ENCODE peak calls at places on chromosome 11, in six cellular contexts. G is fibroblast of villous mesenchyme; N is activated naive CD8-positive, alpha-beta T cell treated with anti-CD3 and anti-CD28 coated beads, Interleukin-2, amount 50 U/mL, for 24 hours; Z is T-helper 1 cell; J is keratinocyte; U is NCI-H1105. B is an unnamed sample.

GRCh38 chr11:108224908-108225786 is 2.3 kb downstream of the ATM start:
- DNase-seq in G (no peak), N (peak), Z (peak), J (no peak), U (no peak), B (no peak)

GRCh38 chr11:109914809-109915653 is 178.2 kb upstream of the ZC3H12C start:
- DNase-seq in G (peak), N (no peak), Z (no peak), J (no peak), U (no peak), B (peak)

GRCh38 chr11:103529217-103529684 is 420.0 kb downstream of the DYNC2H1 start:
- DNase-seq in G (peak), N (no peak), Z (no peak), J (peak), U (no peak), B (peak)

GRCh38 chr11:76808158-76808557 is 25.0 kb downstream of the TSKU start:
- DNase-seq in G (no peak), N (no peak), Z (no peak), J (no peak), U (no peak), B (no peak)

GRCh38 chr11:11929920-11930319 is 78.5 kb downstream of the DKK3 start:
- DNase-seq in G (no peak), N (no peak), Z (no peak), J (no peak), U (no peak), B (no peak)

GRCh38 chr11:67045314-67045713 is 11.3 kb upstream of the RHOD start:
- DNase-seq in G (peak), N (no peak), Z (no peak), J (no peak), U (no peak), B (peak)

GRCh38 chr11:22677153-22677890 is 10.9 kb downstream of the GAS2 start:
- DNase-seq in G (no peak), N (no peak), Z (no peak), J (no peak), U (no peak), B (no peak)

GRCh38 chr11:117197516-117198456 is 1.4 kb upstream of the TAGLN start:
- DNase-seq in G (no peak), N (no peak), Z (no peak), J (no peak), U (no peak), B (peak)

GRCh38 chr11:19326499-19326898 is 85.8 kb upstream of the E2F8 start:
- DNase-seq in G (peak), N (no peak), Z (no peak), J (no peak), U (no peak), B (peak)

GRCh38 chr11:72591785-72592490 is 82.3 kb downstream of the PDE2A start:
- DNase-seq in G (no peak), N (peak), Z (peak), J (no peak), U (peak), B (no peak)

B was measured in cardiac fibroblast.